ENCODE peak calls at places on chromosomes 4 and X, in four cellular contexts. F is heart right ventricle, G is GM12865, B is Panc1. H is an unnamed sample.

GRCh38 chr4:55673424-55673823 is 37.3 kb upstream of the NMU start:
- DNase-seq in B (no peak), F (no peak), G (no peak), H (no peak)

GRCh38 chr4:11456441-11456840 is 27.7 kb upstream of the HS3ST1 start:
- DNase-seq in G (no peak), F (no peak), B (no peak), H (no peak)

GRCh38 chr4:155787113-155787710 is 28.4 kb downstream of the GUCY1B1 start:
- DNase-seq in F (no peak), B (peak), G (peak), H (peak)

GRCh38 chrX:38891641-38892413 is 90.6 kb downstream of the MID1IP1 start:
- DNase-seq in F (no peak), B (no peak), G (peak), H (peak)

GRCh38 chr4:7911044-7911578 is 28.6 kb downstream of the AFAP1 start:
- DNase-seq in F (peak), G (no peak), B (no peak), H (no peak)

GRCh38 chr4:72531768-72532290 is 37.2 kb downstream of the ADAMTS3 start:
- DNase-seq in G (no peak), F (no peak), B (no peak), H (no peak)

GRCh38 chrX:10208281-10208856 is 51.6 kb downstream of the CLCN4 start:
- DNase-seq in B (no peak), F (no peak), G (no peak), H (no peak)

GRCh38 chrX:46130246-46130645 is 415.0 kb downstream of the ZNF674 start:
- DNase-seq in F (no peak), B (no peak), G (no peak), H (no peak)

GRCh38 chr4:163269874-163270273 is 62.5 kb downstream of the NPY1R start:
- DNase-seq in B (no peak), G (no peak), F (no peak), H (no peak)

GRCh38 chrX:57172544-57172943 is 35.3 kb upstream of the SPIN2A start:
- DNase-seq in F (peak), B (no peak), G (no peak), H (no peak)

GRCh38 chrX:53637479-53637878 is 49.0 kb downstream of the HUWE1 start:
- DNase-seq in F (no peak), B (no peak), G (no peak), H (no peak)

GRCh38 chr4:30073001-30073710 is 647.0 kb upstream of the PCDH7 start:
- DNase-seq in G (no peak), B (no peak), F (no peak), H (no peak)

GRCh38 chrX:43881410-43882293 is 598 bp downstream of the MAOB start:
- DNase-seq in F (peak), B (no peak), G (no peak), H (no peak)

GRCh38 chr4:165428957-165429356 is 50.1 kb downstream of the CPE start:
- DNase-seq in B (no peak), G (no peak), F (no peak), H (no peak)

GRCh38 chr4:165439344-165439743 is 60.5 kb downstream of the CPE start:
- DNase-seq in G (no peak), F (no peak), B (no peak), H (no peak)

GRCh38 chr4:165433529-165433928 is 54.7 kb downstream of the CPE start:
- DNase-seq in B (no peak), G (no peak), F (no peak), H (no peak)
- TF ChIP-seq CTCF in B (no peak), G (no peak), F (no peak), H (no peak)

GRCh38 chr4:153532636-153533035 is 66.5 kb downstream of the TMEM131L start:
- DNase-seq in B (no peak), G (no peak), F (no peak), H (no peak)

GRCh38 chr4:153532227-153532626 is 66.1 kb downstream of the TMEM131L start:
- DNase-seq in B (no peak), F (no peak), G (no peak), H (no peak)

GRCh38 chr4:153529646-153530045 is 63.5 kb downstream of the TMEM131L start:
- DNase-seq in B (no peak), F (no peak), G (no peak), H (no peak)

GRCh38 chr4:153530284-153530995 is 64.3 kb downstream of the TMEM131L start:
- DNase-seq in B (no peak), G (peak), F (no peak), H (no peak)

GRCh38 chr4:153530996-153531375 is 64.8 kb downstream of the TMEM131L start:
- DNase-seq in G (no peak), B (no peak), F (no peak), H (no peak)
- TF ChIP-seq CTCF in G (no peak), B (peak), F (no peak), H (peak)

DNA sequence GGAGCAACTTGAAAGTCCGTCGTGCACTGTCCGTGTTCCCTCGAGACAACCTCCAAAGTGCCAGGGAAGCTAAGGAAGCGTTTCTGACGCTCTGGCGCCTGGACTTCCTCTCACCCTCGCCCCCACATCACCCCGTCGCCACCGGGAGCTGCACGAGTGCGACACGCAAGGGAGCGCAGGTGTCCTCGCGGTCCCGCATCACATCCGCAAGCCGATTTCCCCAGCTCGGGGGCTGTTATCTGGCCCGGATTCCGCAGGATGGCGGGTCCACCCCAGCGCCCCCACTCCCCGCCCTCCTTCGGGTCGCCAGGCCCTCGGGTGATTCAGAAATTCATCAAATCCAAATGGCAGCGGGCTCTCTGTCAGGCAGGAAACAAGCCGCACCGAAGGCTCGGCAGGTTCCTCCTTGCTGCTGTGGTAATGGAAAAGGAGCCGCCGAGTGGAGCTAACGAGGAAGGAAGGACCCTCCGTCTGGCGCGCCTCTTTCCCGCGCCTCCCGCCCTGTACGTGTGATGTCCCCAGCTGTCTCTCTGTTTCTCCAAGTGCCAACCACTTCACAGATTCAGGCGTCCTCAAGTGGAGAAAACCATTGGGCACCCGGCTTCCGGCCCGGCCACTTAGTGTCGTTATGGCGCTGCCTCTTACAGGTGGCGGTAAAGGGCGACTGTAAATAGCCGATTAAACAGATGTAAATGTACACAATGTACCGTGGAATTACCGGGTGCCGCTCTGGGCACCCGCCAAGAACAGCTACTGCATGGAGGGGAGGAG is 901 bp upstream of the SETD7 start:
- DNase-seq in F (peak), B (no peak), G (peak), H (peak)
- TF ChIP-seq CTCF in F (no peak), B (peak), G (no peak), H (no peak)

GRCh38 chr4:117626664-117627063 is 407.6 kb upstream of the NDST3 start:
- DNase-seq in G (no peak), B (no peak), F (no peak), H (no peak)
- TF ChIP-seq CTCF in G (no peak), B (no peak), F (no peak), H (no peak)

H was measured in GM13977.